ENCODE peak calls at places on chromosome X, in six cellular contexts. Z is psoas muscle, B is mammary epithelial cell, E is uterus, M is kidney, S is keratinocyte. T is an unnamed sample. For H3K36me3, the result is how much of the 10 kb centered on the place peaks cover.

GRCh38 chrX:79482686-79483085 is 115.6 kb upstream of the ITM2A start:
- DNase-seq in Z (no peak), B (no peak), E (no peak), M (no peak), S (no peak), T (no peak)

GRCh38 chrX:150704030-150704613 is 10.9 kb downstream of the MTMR1 start:
- DNase-seq in Z (no peak), B (peak), E (no peak), M (no peak), S (no peak), T (no peak)

GRCh38 chrX:54494970-54495813 is 842 bp downstream of the FGD1 start:
- DNase-seq in Z (no peak), B (peak), E (peak), M (peak), S (no peak), T (no peak)

GRCh38 chrX:48904180-48904579 is 6.5 kb downstream of the PQBP1 start:
- DNase-seq in Z (no peak), B (no peak), E (no peak), M (peak), S (no peak), T (no peak)

GRCh38 chrX:35439692-35440091 is 358.4 kb upstream of the MAGEB16 start:
- DNase-seq in Z (no peak), B (peak), E (no peak), M (no peak), S (no peak), T (no peak)

GRCh38 chrX:9530848-9531274 is 66.0 kb downstream of the TBL1X start:
- DNase-seq in Z (peak), B (peak), E (peak), M (peak), S (no peak), T (peak)

GRCh38 chrX:154040307-154040756 is 20.6 kb upstream of the IRAK1 start:
- DNase-seq in Z (no peak), B (peak), E (no peak), M (no peak), S (no peak), T (no peak)

GRCh38 chrX:22392176-22392814 is 119.6 kb downstream of the CBLL2 start:
- DNase-seq in Z (no peak), B (no peak), E (no peak), M (no peak), S (no peak), T (no peak)

GRCh38 chrX:134780908-134781307 is 122.6 kb upstream of the PLAC1 start:
- DNase-seq in Z (no peak), B (no peak), E (no peak), M (no peak), S (no peak), T (no peak)

GRCh38 chrX:9172451-9172850 is 138.5 kb upstream of the FAM9B start:
- DNase-seq in Z (no peak), B (no peak), E (no peak), M (no peak), S (no peak), T (no peak)

GRCh38 chrX:123172874-123173273 is 11.2 kb upstream of the GRIA3 start:
- DNase-seq in Z (no peak), B (no peak), E (no peak), M (no peak), S (no peak), T (no peak)

GRCh38 chrX:108224218-108224617 is 132.6 kb downstream of the ATG4A start:
- DNase-seq in Z (no peak), B (no peak), E (no peak), M (no peak), S (no peak), T (no peak)

GRCh38 chrX:118579417-118579816 is 83.8 kb downstream of the DOCK11 start:
- DNase-seq in Z (no peak), B (no peak), E (no peak), M (no peak), S (no peak), T (no peak)

GRCh38 chrX:8803326-8803725 is 2.1 kb upstream of the FAM9A start:
- DNase-seq in Z (no peak), B (no peak), E (no peak), M (no peak), S (no peak), T (no peak)

GRCh38 chrX:19344207-19344534 is 444 bp downstream of the PDHA1 start:
- DNase-seq in Z (no peak), B (no peak), E (no peak), M (no peak), S (no peak), T (no peak)

GRCh38 chrX:19350831-19351447 is 7.2 kb downstream of the PDHA1 start:
- DNase-seq in Z (no peak), B (no peak), E (no peak), M (no peak), S (no peak), T (no peak)

GRCh38 chrX:19344661-19345060 is 934 bp downstream of the PDHA1 start:
- DNase-seq in Z (no peak), B (no peak), E (no peak), M (no peak), S (no peak), T (no peak)

GRCh38 chrX:19347916-19348315 is 4.2 kb downstream of the PDHA1 start:
- DNase-seq in Z (no peak), B (no peak), E (no peak), M (no peak), S (no peak), T (no peak)

DNA sequence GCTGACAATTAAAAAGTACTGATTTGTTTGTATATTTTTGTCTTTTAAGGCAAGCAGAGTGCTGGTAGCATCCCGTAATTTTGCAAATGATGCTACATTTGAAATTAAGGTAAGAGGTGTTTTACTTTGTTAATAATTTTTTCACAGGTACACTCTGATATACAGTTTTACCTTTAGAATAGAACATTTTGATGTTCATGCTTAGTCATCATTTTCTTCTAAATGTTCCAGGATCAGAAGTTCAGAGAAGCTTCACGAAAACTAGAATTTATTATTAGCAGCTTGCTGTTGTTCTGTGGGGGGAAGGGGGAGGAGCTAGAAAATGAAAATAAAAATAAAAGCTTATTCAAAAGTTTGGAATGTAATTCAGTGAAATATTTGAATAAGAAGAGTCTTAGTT is 5.5 kb downstream of the PDHA1 start:
- DNase-seq in Z (no peak), B (no peak), E (no peak), M (no peak), S (no peak), T (no peak)
- H3K36me3 ChIP-seq in Z (under half), B (under half), E (under half), M (under half), S (under half), T (under half)

GRCh38 chrX:47723083-47723482 is 64.1 kb upstream of the UXT start:
- DNase-seq in Z (no peak), B (no peak), E (no peak), M (no peak), S (no peak), T (no peak)

GRCh38 chrX:47722260-47722659 is 63.3 kb upstream of the UXT start:
- DNase-seq in Z (no peak), B (no peak), E (no peak), M (no peak), S (no peak), T (no peak)

GRCh38 chrX:47723689-47724088 is 64.7 kb upstream of the UXT start:
- DNase-seq in Z (no peak), B (no peak), E (no peak), M (no peak), S (no peak), T (no peak)
- TF ChIP-seq CTCF in Z (no peak), B (no peak), E (no peak), M (no peak), S (no peak), T (no peak)

GRCh38 chrX:73827406-73827805 is 264.4 kb downstream of the CHIC1 start:
- DNase-seq in Z (no peak), B (no peak), E (no peak), M (no peak), S (no peak), T (no peak)
- H3K36me3 ChIP-seq in Z (under half), B (under half), E (under half), M (under half), S (under half), T (under half)

DNA sequence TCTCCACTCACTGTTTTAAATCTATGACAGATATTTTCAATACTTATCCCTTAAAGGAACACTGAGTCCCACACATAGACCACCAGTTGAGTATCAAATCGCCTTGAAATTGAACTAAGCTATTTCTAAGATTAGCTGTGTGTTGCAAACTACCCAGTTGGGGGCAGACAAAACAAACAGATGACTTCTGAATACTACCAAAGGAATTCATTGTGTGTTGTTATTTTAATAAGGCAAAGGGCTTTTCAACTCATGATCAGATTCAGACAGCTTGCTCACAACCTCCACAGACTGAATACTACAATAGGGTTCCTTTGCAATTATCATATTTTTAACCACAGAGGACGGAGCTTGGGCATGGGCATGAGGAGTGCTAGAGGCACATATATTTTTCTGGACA is 283.0 kb upstream of the GPC4 start:
- DNase-seq in Z (no peak), B (no peak), E (no peak), M (no peak), S (no peak), T (no peak)
- TF ChIP-seq CTCF in Z (no peak), B (peak), E (no peak), M (peak), S (no peak), T (no peak)

GRCh38 chrX:12804655-12805054 is 13.4 kb downstream of the PRPS2 start:
- DNase-seq in Z (no peak), B (peak), E (no peak), M (no peak), S (no peak), T (no peak)

GRCh38 chrX:12802741-12803140 is 11.5 kb downstream of the PRPS2 start:
- DNase-seq in Z (no peak), B (no peak), E (no peak), M (no peak), S (no peak), T (no peak)

DNA sequence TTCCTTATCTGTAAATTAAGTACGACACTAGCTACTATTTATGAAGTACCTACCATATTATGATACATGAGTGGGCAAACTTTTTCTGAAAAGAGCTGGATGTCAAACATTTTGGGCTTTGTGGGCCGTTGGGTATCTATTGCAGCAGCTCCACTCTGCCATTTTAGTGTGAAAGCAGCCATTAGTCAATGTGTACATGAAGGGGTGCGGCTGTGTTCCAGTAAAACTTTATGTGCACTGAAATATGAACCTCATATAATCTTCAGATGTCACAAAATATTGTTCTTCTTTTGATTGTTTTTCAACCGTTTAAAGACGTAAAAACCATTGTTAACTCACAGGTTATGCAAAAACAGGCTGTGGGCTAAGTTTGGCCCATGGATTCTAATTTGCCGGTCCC is 14.1 kb downstream of the PRPS2 start:
- DNase-seq in Z (no peak), B (no peak), E (no peak), M (no peak), S (no peak), T (no peak)
- H3K36me3 ChIP-seq in Z (under half), B (under half), E (under half), M (under half), S (under half), T (under half)